ENCODE peak calls at places on chromosomes 2 and 18, in seven cellular contexts. P is esophagus squamous epithelium, X is mesothelial cell of epicardium, U is GM13977, S is left lung, T is endothelial cell, D is PC-3. L is an unnamed sample.

GRCh38 chr2:135183822-135184221 is 131.7 kb downstream of the RAB3GAP1 start:
- DNase-seq in P (no peak), X (no peak), U (no peak), S (no peak), T (no peak), D (peak), L (no peak)

GRCh38 chr2:241609859-241610793 is 26.8 kb downstream of the THAP4 start:
- DNase-seq in P (peak), X (peak), U (peak), S (peak), T (peak), D (no peak), L (peak)

GRCh38 chr2:202136526-202136925 is 63.5 kb downstream of the KIAA2012 start:
- DNase-seq in P (no peak), X (no peak), U (no peak), S (peak), T (no peak), D (no peak), L (no peak)

GRCh38 chr2:97728091-97728596 is 14.8 kb downstream of the ZAP70 start:
- DNase-seq in P (no peak), X (no peak), U (no peak), S (no peak), T (no peak), D (peak), L (no peak)

GRCh38 chr18:38250981-38251380 is 685.4 kb upstream of the CELF4 start:
- DNase-seq in P (no peak), X (no peak), U (no peak), S (no peak), T (no peak), D (no peak), L (no peak)

GRCh38 chr2:30334738-30335426 is 103.5 kb downstream of the LBH start:
- DNase-seq in P (no peak), X (no peak), U (no peak), S (no peak), T (no peak), D (no peak), L (no peak)

GRCh38 chr2:186518945-186519344 is 32.9 kb downstream of the ZC3H15 start:
- DNase-seq in P (no peak), X (no peak), U (no peak), S (no peak), T (no peak), D (no peak), L (no peak)

GRCh38 chr2:156505696-156506095 is 69.5 kb downstream of the GPD2 start:
- DNase-seq in P (no peak), X (no peak), U (no peak), S (no peak), T (no peak), D (no peak), L (no peak)

GRCh38 chr2:197793456-197793855 is 8.3 kb upstream of the BOLL start:
- DNase-seq in P (no peak), X (no peak), U (no peak), S (no peak), T (no peak), D (no peak), L (no peak)

GRCh38 chr2:102029952-102030351 is 38.2 kb downstream of the IL1R2 start:
- DNase-seq in P (no peak), X (no peak), U (no peak), S (no peak), T (no peak), D (no peak), L (no peak)

GRCh38 chr2:95269036-95269680 is 5.1 kb upstream of the PROM2 start:
- DNase-seq in P (no peak), X (no peak), U (no peak), S (peak), T (no peak), D (no peak), L (no peak)

GRCh38 chr18:78507217-78507616 is 472.4 kb upstream of the SALL3 start:
- DNase-seq in P (no peak), X (no peak), U (no peak), S (no peak), T (no peak), D (no peak), L (no peak)

GRCh38 chr18:3682061-3682460 is 232.1 kb downstream of the TGIF1 start:
- DNase-seq in P (no peak), X (no peak), U (no peak), S (no peak), T (no peak), D (no peak), L (no peak)

GRCh38 chr18:76997951-76998808 is 134.4 kb downstream of the MBP start:
- DNase-seq in P (no peak), X (no peak), U (no peak), S (peak), T (no peak), D (no peak), L (no peak)

GRCh38 chr2:219459460-219460311 is 25.0 kb downstream of the SPEG start:
- DNase-seq in P (no peak), X (no peak), U (peak), S (peak), T (peak), D (peak), L (no peak)

GRCh38 chr2:218291934-218292699 is at the start of gene TMBIM1:
- DNase-seq in P (no peak), X (peak), U (peak), S (peak), T (peak), D (peak), L (peak)

GRCh38 chr2:157061799-157062198 is 195.7 kb upstream of the GALNT5 start:
- DNase-seq in P (no peak), X (no peak), U (no peak), S (no peak), T (no peak), D (no peak), L (no peak)

GRCh38 chr2:218020966-218021535 is 18.3 kb upstream of the TNS1 start:
- DNase-seq in P (no peak), X (no peak), U (no peak), S (no peak), T (no peak), D (no peak), L (peak)

GRCh38 chr2:112658301-112658700 is 12.6 kb downstream of the SLC20A1 start:
- DNase-seq in P (no peak), X (no peak), U (no peak), S (no peak), T (no peak), D (no peak), L (no peak)

GRCh38 chr18:79634186-79634585 is 45.4 kb upstream of the CTDP1 start:
- DNase-seq in P (no peak), X (no peak), U (no peak), S (no peak), T (no peak), D (no peak), L (no peak)

GRCh38 chr18:36337679-36338419 is 40.3 kb downstream of the FHOD3 start:
- DNase-seq in P (no peak), X (no peak), U (no peak), S (no peak), T (no peak), D (no peak), L (no peak)

GRCh38 chr2:28608061-28608828 is 112.4 kb downstream of the PLB1 start:
- DNase-seq in P (no peak), X (no peak), U (no peak), S (no peak), T (no peak), D (no peak), L (no peak)

GRCh38 chr18:47772374-47773248 is 157.8 kb downstream of the SMAD2 start:
- DNase-seq in P (no peak), X (no peak), U (peak), S (peak), T (peak), D (peak), L (no peak)

GRCh38 chr18:49531678-49532153 is 30.1 kb upstream of the LIPG start:
- DNase-seq in P (no peak), X (no peak), U (no peak), S (no peak), T (no peak), D (no peak), L (no peak)

GRCh38 chr18:40293311-40293710 is 1661.7 kb upstream of the PIK3C3 start:
- DNase-seq in P (no peak), X (no peak), U (no peak), S (no peak), T (no peak), D (peak), L (no peak)

GRCh38 chr2:96823203-96823602 is 7.1 kb downstream of the CNNM3 start:
- DNase-seq in P (no peak), X (no peak), U (no peak), S (no peak), T (no peak), D (no peak), L (no peak)

GRCh38 chr2:234425923-234426603 is 70.8 kb downstream of the ARL4C start:
- DNase-seq in P (no peak), X (no peak), U (peak), S (no peak), T (no peak), D (peak), L (peak)

GRCh38 chr2:186702499-186702898 is 8.6 kb downstream of the FAM171B start:
- DNase-seq in P (no peak), X (no peak), U (no peak), S (no peak), T (no peak), D (no peak), L (no peak)

GRCh38 chr2:88658890-88659881 is 31.9 kb upstream of the EIF2AK3 start:
- DNase-seq in P (no peak), X (no peak), U (no peak), S (no peak), T (peak), D (peak), L (no peak)

GRCh38 chr2:54482725-54483124 is 26.6 kb downstream of the SPTBN1 start:
- DNase-seq in P (no peak), X (no peak), U (no peak), S (no peak), T (no peak), D (peak), L (no peak)

GRCh38 chr2:11344956-11345671 is 678 bp upstream of the ROCK2 start:
- DNase-seq in P (no peak), X (peak), U (peak), S (peak), T (no peak), D (peak), L (no peak)

GRCh38 chr18:4125939-4126250 is 329.2 kb downstream of the DLGAP1 start:
- DNase-seq in P (no peak), X (no peak), U (no peak), S (no peak), T (no peak), D (no peak), L (no peak)

GRCh38 chr2:102337481-102338386 is 17.9 kb upstream of the IL18R1 start:
- DNase-seq in P (no peak), X (no peak), U (no peak), S (no peak), T (no peak), D (peak), L (no peak)

GRCh38 chr2:105417789-105418475 is 19.1 kb upstream of the FHL2 start:
- DNase-seq in P (no peak), X (no peak), U (no peak), S (no peak), T (no peak), D (peak), L (no peak)

GRCh38 chr2:112881217-112882000 is 29.6 kb upstream of the IL37 start:
- DNase-seq in P (no peak), X (no peak), U (peak), S (peak), T (no peak), D (peak), L (peak)

GRCh38 chr18:76708727-76709353 is 113.5 kb upstream of the ZNF236 start:
- DNase-seq in P (no peak), X (no peak), U (no peak), S (no peak), T (no peak), D (no peak), L (no peak)

GRCh38 chr2:40820319-40820718 is 368.4 kb upstream of the SLC8A1 start:
- DNase-seq in P (no peak), X (no peak), U (no peak), S (no peak), T (no peak), D (peak), L (no peak)
- TF ChIP-seq CTCF in P (no peak), X (no peak), U (no peak), S (no peak), T (no peak), D (peak), L (no peak)

GRCh38 chr2:183359867-183360266 is 235.6 kb downstream of the NUP35 start:
- DNase-seq in P (no peak), X (no peak), U (no peak), S (no peak), T (no peak), D (peak), L (no peak)
- TF ChIP-seq CTCF in P (no peak), X (no peak), U (peak), S (no peak), T (no peak), D (peak), L (no peak)

DNA sequence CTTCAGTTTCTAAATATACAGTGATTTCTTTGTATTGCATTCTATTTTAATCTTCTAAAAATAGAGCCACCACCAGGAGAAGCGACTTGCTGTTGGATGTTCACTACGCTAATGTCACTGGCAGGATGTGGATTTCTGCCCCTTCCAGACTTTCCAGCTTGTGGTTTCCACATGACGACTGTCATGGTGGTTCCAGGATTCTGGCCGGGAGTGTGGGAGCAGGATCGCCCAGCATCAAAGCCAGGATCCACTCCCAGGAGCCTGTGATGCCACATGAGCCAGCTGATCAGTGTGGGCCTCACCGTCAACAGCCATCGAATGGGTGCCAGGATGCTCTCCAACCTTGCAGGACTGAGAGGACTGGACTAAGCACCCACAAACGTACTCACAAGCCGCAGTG is 148.8 kb downstream of the HDAC4 start:
- DNase-seq in P (no peak), X (no peak), U (no peak), S (no peak), T (no peak), D (no peak), L (no peak)
- TF ChIP-seq CTCF in P (no peak), X (no peak), U (no peak), S (no peak), T (no peak), D (no peak), L (no peak)

GRCh38 chr2:118239284-118239683 is 151.0 kb downstream of the INSIG2 start:
- DNase-seq in P (no peak), X (no peak), U (no peak), S (no peak), T (no peak), D (no peak), L (no peak)

GRCh38 chr2:118244686-118245085 is 156.4 kb downstream of the INSIG2 start:
- DNase-seq in P (no peak), X (no peak), U (no peak), S (no peak), T (no peak), D (no peak), L (no peak)

GRCh38 chr2:118241128-118241527 is 152.9 kb downstream of the INSIG2 start:
- DNase-seq in P (no peak), X (no peak), U (no peak), S (no peak), T (no peak), D (no peak), L (no peak)

GRCh38 chr2:118240276-118240675 is 152.0 kb downstream of the INSIG2 start:
- DNase-seq in P (no peak), X (no peak), U (no peak), S (no peak), T (no peak), D (peak), L (no peak)

GRCh38 chr2:118242216-118242615 is 153.9 kb downstream of the INSIG2 start:
- DNase-seq in P (no peak), X (no peak), U (no peak), S (no peak), T (no peak), D (peak), L (no peak)
- TF ChIP-seq CTCF in P (no peak), X (no peak), U (no peak), S (no peak), T (no peak), D (no peak), L (no peak)